ENCODE peak calls at places on chromosomes 12 and 14, in four cellular contexts. J is NAMALWA; O is stimulated activated naive B cell treated with anti-CD40 and anti-IgM and Interleukin-4, amounts not matched to agents 10 μg/mL and 1 μg/mL and 100 μg/mL, for 72 hours; F is fibroblast of villous mesenchyme. B is an unnamed sample.

GRCh38 chr14:93903342-93904184 is 23.6 kb upstream of the FAM181A start:
- DNase-seq in J (peak), O (no peak), F (no peak), B (no peak)

GRCh38 chr12:47651368-47652254 is 54.2 kb downstream of the RPAP3 start:
- DNase-seq in J (peak), O (peak), F (peak), B (peak)

GRCh38 chr14:70670992-70671651 is 29.4 kb downstream of the TTC9 start:
- DNase-seq in J (no peak), O (no peak), F (no peak), B (no peak)

GRCh38 chr12:2893007-2893406 is 2.3 kb downstream of the TULP3 start:
- DNase-seq in J (no peak), O (no peak), F (peak), B (peak)

GRCh38 chr14:104185916-104186495 is 47.6 kb downstream of the KIF26A start:
- DNase-seq in J (no peak), O (no peak), F (no peak), B (no peak)

GRCh38 chr12:46679754-46680153 is 146.0 kb downstream of the SLC38A4 start:
- DNase-seq in J (no peak), O (no peak), F (no peak), B (no peak)

GRCh38 chr12:109255377-109255776 is 53.7 kb downstream of the FOXN4 start:
- DNase-seq in J (peak), O (no peak), F (peak), B (no peak)

GRCh38 chr14:64772394-64772950 is 68.2 kb downstream of the PLEKHG3 start:
- DNase-seq in J (no peak), O (no peak), F (no peak), B (no peak)

GRCh38 chr14:68676511-68676943 is 116.3 kb downstream of the ZFP36L1 start:
- DNase-seq in J (no peak), O (no peak), F (no peak), B (no peak)

GRCh38 chr14:104805326-104805678 is 4.4 kb downstream of the ZBTB42 start:
- DNase-seq in J (no peak), O (no peak), F (peak), B (peak)

GRCh38 chr14:37139710-37140109 is 32.7 kb downstream of the SLC25A21 start:
- DNase-seq in J (no peak), O (no peak), F (no peak), B (no peak)

GRCh38 chr14:99666533-99666932 is 17.6 kb upstream of the CYP46A1 start:
- DNase-seq in J (no peak), O (no peak), F (no peak), B (no peak)

GRCh38 chr12:119659289-119659897 is 8.5 kb upstream of the PRKAB1 start:
- DNase-seq in J (peak), O (no peak), F (peak), B (peak)

GRCh38 chr12:107318804-107319535 is 225.6 kb upstream of the CRY1 start:
- DNase-seq in J (no peak), O (no peak), F (peak), B (no peak)

GRCh38 chr14:22555573-22556011 is 33.4 kb downstream of the DAD1 start:
- DNase-seq in J (no peak), O (peak), F (no peak), B (peak)

GRCh38 chr14:66088661-66089060 is 397.5 kb upstream of the CCDC196 start:
- DNase-seq in J (no peak), O (no peak), F (no peak), B (no peak)

GRCh38 chr14:36848213-36848612 is 186.6 kb downstream of the PAX9 start:
- DNase-seq in J (no peak), O (no peak), F (no peak), B (no peak)

GRCh38 chr12:29580971-29581370 is 83.5 kb upstream of the OVCH1 start:
- DNase-seq in J (no peak), O (no peak), F (no peak), B (no peak)

GRCh38 chr12:65720136-65720535 is 104.1 kb upstream of the HMGA2 start:
- DNase-seq in J (no peak), O (no peak), F (peak), B (no peak)

GRCh38 chr12:50344245-50344644 is 52.2 kb downstream of the FAM186A start:
- DNase-seq in J (no peak), O (no peak), F (no peak), B (no peak)

GRCh38 chr14:49876563-49877127 is 16.2 kb upstream of the ARF6 start:
- DNase-seq in J (no peak), O (no peak), F (no peak), B (no peak)

GRCh38 chr12:84696281-84696680 is 216.3 kb downstream of the SLC6A15 start:
- DNase-seq in J (no peak), O (no peak), F (no peak), B (no peak)

GRCh38 chr12:6457220-6457945 is 5.5 kb downstream of the TAPBPL start:
- DNase-seq in J (no peak), O (no peak), F (no peak), B (no peak)

GRCh38 chr14:33509927-33510535 is 440.8 kb downstream of the EGLN3 start:
- DNase-seq in J (no peak), O (no peak), F (peak), B (no peak)

GRCh38 chr12:31715283-31715825 is 13.5 kb downstream of the AMN1 start:
- DNase-seq in J (peak), O (peak), F (peak), B (peak)

GRCh38 chr14:93317836-93318807 is 14.7 kb downstream of the BTBD7 start:
- DNase-seq in J (no peak), O (no peak), F (peak), B (peak)

GRCh38 chr14:59093889-59094288 is 94.6 kb upstream of the DAAM1 start:
- DNase-seq in J (no peak), O (no peak), F (no peak), B (no peak)

GRCh38 chr12:121970901-121971300 is 50.8 kb upstream of the BCL7A start:
- DNase-seq in J (no peak), O (no peak), F (no peak), B (no peak)

GRCh38 chr12:13342971-13343370 is 146.4 kb downstream of the EMP1 start:
- DNase-seq in J (no peak), O (no peak), F (no peak), B (no peak)

GRCh38 chr12:11725616-11726015 is 76.1 kb downstream of the ETV6 start:
- DNase-seq in J (no peak), O (no peak), F (no peak), B (no peak)

GRCh38 chr14:45364565-45364964 is 111.6 kb upstream of the MIS18BP1 start:
- DNase-seq in J (no peak), O (no peak), F (no peak), B (no peak)

GRCh38 chr12:124923906-124924734 is 9.7 kb upstream of the UBC start:
- DNase-seq in J (no peak), O (no peak), F (peak), B (no peak)

GRCh38 chr12:23618718-23619117 is 330.8 kb downstream of the SOX5 start:
- DNase-seq in J (no peak), O (no peak), F (no peak), B (no peak)

GRCh38 chr12:92726865-92727264 is 24.1 kb downstream of the PLEKHG7 start:
- DNase-seq in J (no peak), O (no peak), F (no peak), B (no peak)

GRCh38 chr12:107092669-107093546 is 441 bp downstream of the CRY1 start:
- DNase-seq in J (no peak), O (peak), F (peak), B (no peak)

GRCh38 chr14:34340226-34340625 is 121.8 kb downstream of the SPTSSA start:
- DNase-seq in J (no peak), O (no peak), F (no peak), B (peak)

GRCh38 chr12:13959131-13959734 is 22.2 kb downstream of the GRIN2B start:
- DNase-seq in J (no peak), O (no peak), F (no peak), B (no peak)

GRCh38 chr12:122437656-122438121 is 15.2 kb upstream of the CLIP1 start:
- DNase-seq in J (no peak), O (no peak), F (peak), B (no peak)

B was measured in MV-4-11.